ENCODE peak calls at places on chromosomes 13 and 19, in five cellular contexts. One of them, this sample, is unnamed.

GRCh38 chr13:43472980-43473379 is 313.8 kb downstream of the ENOX1 start:
- DNase-seq in naive thymus-derived CD8-positive, alpha-beta T cell: no peak
- DNase-seq in GM03348: no peak
- DNase-seq in lower leg skin: no peak
- DNase-seq in stimulated activated CD4-positive, alpha-beta T cell treated with anti-CD3 and anti-CD28 coated beads, TNF-alpha, amount 100 ng/mL, for 48 hours: no peak
- DNase-seq in this sample: no peak

GRCh38 chr19:7783991-7784421 is 21.0 kb downstream of the CLEC4M start:
- DNase-seq in naive thymus-derived CD8-positive, alpha-beta T cell: no peak
- DNase-seq in GM03348: no peak
- DNase-seq in lower leg skin: peak; percentile 50
- DNase-seq in stimulated activated CD4-positive, alpha-beta T cell treated with anti-CD3 and anti-CD28 coated beads, TNF-alpha, amount 100 ng/mL, for 48 hours: no peak
- DNase-seq in this sample: no peak

GRCh38 chr13:89169951-89170350 is 1498.8 kb downstream of the SLITRK5 start:
- DNase-seq in naive thymus-derived CD8-positive, alpha-beta T cell: no peak
- DNase-seq in GM03348: no peak
- DNase-seq in lower leg skin: no peak
- DNase-seq in stimulated activated CD4-positive, alpha-beta T cell treated with anti-CD3 and anti-CD28 coated beads, TNF-alpha, amount 100 ng/mL, for 48 hours: no peak
- DNase-seq in this sample: no peak

GRCh38 chr19:44685877-44686276 is 13.1 kb upstream of the CEACAM16 start:
- DNase-seq in naive thymus-derived CD8-positive, alpha-beta T cell: no peak
- DNase-seq in GM03348: no peak
- DNase-seq in lower leg skin: no peak
- DNase-seq in stimulated activated CD4-positive, alpha-beta T cell treated with anti-CD3 and anti-CD28 coated beads, TNF-alpha, amount 100 ng/mL, for 48 hours: no peak
- DNase-seq in this sample: no peak

GRCh38 chr13:27362064-27362751 is 62.2 kb upstream of the GTF3A start:
- DNase-seq in naive thymus-derived CD8-positive, alpha-beta T cell: peak; percentile 78
- DNase-seq in GM03348: peak; percentile 93
- DNase-seq in lower leg skin: peak; percentile 71
- DNase-seq in stimulated activated CD4-positive, alpha-beta T cell treated with anti-CD3 and anti-CD28 coated beads, TNF-alpha, amount 100 ng/mL, for 48 hours: peak; percentile 71
- DNase-seq in this sample: peak; percentile 82

GRCh38 chr19:17867087-17867486 is 4.7 kb upstream of the SLC5A5 start:
- DNase-seq in naive thymus-derived CD8-positive, alpha-beta T cell: no peak
- DNase-seq in GM03348: no peak
- DNase-seq in lower leg skin: no peak
- DNase-seq in stimulated activated CD4-positive, alpha-beta T cell treated with anti-CD3 and anti-CD28 coated beads, TNF-alpha, amount 100 ng/mL, for 48 hours: no peak
- DNase-seq in this sample: no peak

GRCh38 chr13:109145631-109146030 is 516.2 kb downstream of the MYO16 start:
- DNase-seq in naive thymus-derived CD8-positive, alpha-beta T cell: no peak
- DNase-seq in GM03348: peak; percentile 82
- DNase-seq in lower leg skin: no peak
- DNase-seq in stimulated activated CD4-positive, alpha-beta T cell treated with anti-CD3 and anti-CD28 coated beads, TNF-alpha, amount 100 ng/mL, for 48 hours: no peak
- DNase-seq in this sample: no peak

GRCh38 chr19:10861118-10861651 is 10.2 kb upstream of the CARM1 start:
- DNase-seq in naive thymus-derived CD8-positive, alpha-beta T cell: no peak
- DNase-seq in GM03348: peak; percentile 24
- DNase-seq in lower leg skin: no peak
- DNase-seq in stimulated activated CD4-positive, alpha-beta T cell treated with anti-CD3 and anti-CD28 coated beads, TNF-alpha, amount 100 ng/mL, for 48 hours: no peak
- DNase-seq in this sample: peak; percentile 34

GRCh38 chr19:39212377-39212742 is 8.3 kb upstream of the SYCN start:
- DNase-seq in naive thymus-derived CD8-positive, alpha-beta T cell: peak; percentile 58
- DNase-seq in GM03348: no peak
- DNase-seq in lower leg skin: no peak
- DNase-seq in stimulated activated CD4-positive, alpha-beta T cell treated with anti-CD3 and anti-CD28 coated beads, TNF-alpha, amount 100 ng/mL, for 48 hours: peak; percentile 63
- DNase-seq in this sample: peak; percentile 76

GRCh38 chr19:12195501-12195860 is 32.6 kb downstream of the ZNF136 start:
- DNase-seq in naive thymus-derived CD8-positive, alpha-beta T cell: no peak
- DNase-seq in GM03348: no peak
- DNase-seq in lower leg skin: no peak
- DNase-seq in stimulated activated CD4-positive, alpha-beta T cell treated with anti-CD3 and anti-CD28 coated beads, TNF-alpha, amount 100 ng/mL, for 48 hours: no peak
- DNase-seq in this sample: no peak

GRCh38 chr13:43057653-43058317 is 34.4 kb downstream of the DNAJC15 start:
- DNase-seq in naive thymus-derived CD8-positive, alpha-beta T cell: peak; percentile 69
- DNase-seq in GM03348: no peak
- DNase-seq in lower leg skin: no peak
- DNase-seq in stimulated activated CD4-positive, alpha-beta T cell treated with anti-CD3 and anti-CD28 coated beads, TNF-alpha, amount 100 ng/mL, for 48 hours: no peak
- DNase-seq in this sample: peak; percentile 12

GRCh38 chr19:13825489-13826475 is 30.5 kb downstream of the ZSWIM4 start:
- DNase-seq in naive thymus-derived CD8-positive, alpha-beta T cell: no peak
- DNase-seq in GM03348: peak; percentile 58
- DNase-seq in lower leg skin: no peak
- DNase-seq in stimulated activated CD4-positive, alpha-beta T cell treated with anti-CD3 and anti-CD28 coated beads, TNF-alpha, amount 100 ng/mL, for 48 hours: no peak
- DNase-seq in this sample: no peak

GRCh38 chr19:16400911-16401675 is 70.7 kb downstream of the EPS15L1 start:
- DNase-seq in naive thymus-derived CD8-positive, alpha-beta T cell: no peak
- DNase-seq in GM03348: peak; percentile 75
- DNase-seq in lower leg skin: no peak
- DNase-seq in stimulated activated CD4-positive, alpha-beta T cell treated with anti-CD3 and anti-CD28 coated beads, TNF-alpha, amount 100 ng/mL, for 48 hours: peak; percentile 17
- DNase-seq in this sample: no peak

GRCh38 chr13:113421673-113422270 is 31.5 kb downstream of the ADPRHL1 start:
- DNase-seq in naive thymus-derived CD8-positive, alpha-beta T cell: no peak
- DNase-seq in GM03348: peak; percentile 74
- DNase-seq in lower leg skin: no peak
- DNase-seq in stimulated activated CD4-positive, alpha-beta T cell treated with anti-CD3 and anti-CD28 coated beads, TNF-alpha, amount 100 ng/mL, for 48 hours: no peak
- DNase-seq in this sample: no peak

GRCh38 chr13:71880753-71881541 is 13.9 kb upstream of the DACH1 start:
- DNase-seq in naive thymus-derived CD8-positive, alpha-beta T cell: no peak
- DNase-seq in GM03348: no peak
- DNase-seq in lower leg skin: no peak
- DNase-seq in stimulated activated CD4-positive, alpha-beta T cell treated with anti-CD3 and anti-CD28 coated beads, TNF-alpha, amount 100 ng/mL, for 48 hours: no peak
- DNase-seq in this sample: no peak

GRCh38 chr13:108361769-108362168 is 92.3 kb downstream of the TNFSF13B start:
- DNase-seq in naive thymus-derived CD8-positive, alpha-beta T cell: no peak
- DNase-seq in GM03348: no peak
- DNase-seq in lower leg skin: no peak
- DNase-seq in stimulated activated CD4-positive, alpha-beta T cell treated with anti-CD3 and anti-CD28 coated beads, TNF-alpha, amount 100 ng/mL, for 48 hours: no peak
- DNase-seq in this sample: no peak

GRCh38 chr19:10346509-10346908 is 7.1 kb upstream of the ICAM3 start:
- DNase-seq in naive thymus-derived CD8-positive, alpha-beta T cell: no peak
- DNase-seq in GM03348: no peak
- DNase-seq in lower leg skin: no peak
- DNase-seq in stimulated activated CD4-positive, alpha-beta T cell treated with anti-CD3 and anti-CD28 coated beads, TNF-alpha, amount 100 ng/mL, for 48 hours: no peak
- DNase-seq in this sample: no peak